ENCODE peak calls at places on chromosomes 2 and 18, in six cellular contexts. G is IMR-90, V is mesendoderm, A is H9, F is H1, W is mesenchymal stem cell. B is an unnamed sample.

GRCh38 chr18:76359909-76360308 is 135.1 kb downstream of the ZNF516 start:
- DNase-seq in F (no peak), G (no peak), A (no peak), W (no peak), V (no peak), B (no peak)

GRCh38 chr18:8253943-8254342 is 355.3 kb upstream of the RAB12 start:
- DNase-seq in A (no peak), F (no peak), V (no peak), G (no peak), W (no peak), B (no peak)

GRCh38 chr2:121363632-121364420 is 78.8 kb upstream of the TFCP2L1 start:
- DNase-seq in V (no peak), G (peak; percentile 88), A (no peak), W (no peak), F (no peak), B (no peak)

GRCh38 chr2:206164261-206164862 is 4.7 kb downstream of the EEF1B2 start:
- DNase-seq in W (peak; percentile 59), F (no peak), G (peak; percentile 41), V (peak; percentile 51), A (no peak), B (peak; percentile 61)

GRCh38 chr2:131413785-131414184 is 49.8 kb upstream of the RAB6D start:
- DNase-seq in G (no peak), V (no peak), A (no peak), W (no peak), F (no peak), B (no peak)

GRCh38 chr2:126627623-126628022 is 28.3 kb upstream of the GYPC start:
- DNase-seq in G (peak; percentile 13), V (no peak), F (no peak), A (no peak), W (peak; percentile 57), B (no peak)

GRCh38 chr18:64720781-64721464 is 572.0 kb upstream of the LINC00305 start:
- DNase-seq in A (no peak), W (no peak), V (peak; percentile 1), F (no peak), G (no peak), B (peak; percentile 49)

GRCh38 chr2:163733301-163733938 is 2.4 kb downstream of the FIGN start:
- DNase-seq in F (no peak), V (no peak), G (peak; percentile 6), A (no peak), W (peak; percentile 53), B (no peak)

GRCh38 chr2:30675758-30676157 is 131.5 kb downstream of the CAPN13 start:
- DNase-seq in W (no peak), V (no peak), G (no peak), F (no peak), A (peak; percentile 13), B (no peak)

GRCh38 chr18:61569176-61569892 is 236.1 kb downstream of the CDH20 start:
- DNase-seq in W (peak; percentile 71), F (no peak), A (no peak), V (peak; percentile 75), G (peak; percentile 80), B (no peak)

GRCh38 chr2:153360239-153360638 is 118.3 kb downstream of the RPRM start:
- DNase-seq in G (no peak), F (no peak), A (peak; percentile 29), V (peak; percentile 32), W (no peak), B (no peak)

GRCh38 chr2:219998099-219998498 is 370.7 kb downstream of the SLC4A3 start:
- DNase-seq in A (peak; percentile 52), F (no peak), V (peak; percentile 62), W (no peak), G (no peak), B (no peak)

GRCh38 chr2:192119536-192119935 is 75.2 kb downstream of the TMEFF2 start:
- DNase-seq in G (no peak), W (no peak), A (no peak), V (no peak), F (no peak), B (no peak)

GRCh38 chr18:59662008-59662701 is 35.1 kb downstream of the CCBE1 start:
- DNase-seq in W (peak; percentile 36), G (peak; percentile 72), F (no peak), A (no peak), V (no peak), B (no peak)

GRCh38 chr2:229952256-229952835 is 30.0 kb downstream of the FBXO36 start:
- DNase-seq in F (peak; percentile 13), G (no peak), A (peak; percentile 58), W (no peak), V (peak; percentile 27), B (no peak)

GRCh38 chr18:79229451-79229850 is 160.3 kb downstream of the ATP9B start:
- DNase-seq in V (no peak), A (no peak), W (no peak), G (no peak), F (no peak), B (no peak)

GRCh38 chr18:35707674-35708073 is 126.1 kb downstream of the GALNT1 start:
- DNase-seq in W (no peak), F (no peak), G (no peak), A (no peak), V (no peak), B (no peak)

GRCh38 chr18:7281579-7281978 is 50.7 kb downstream of the LRRC30 start:
- DNase-seq in V (no peak), A (no peak), F (no peak), G (no peak), W (no peak), B (no peak)

GRCh38 chr2:52127527-52127926 is 1095.6 kb upstream of the NRXN1 start:
- DNase-seq in A (no peak), F (no peak), G (no peak), W (no peak), V (no peak), B (no peak)

GRCh38 chr18:11072632-11073031 is 76.7 kb downstream of the PIEZO2 start:
- DNase-seq in V (peak; percentile 11), F (no peak), A (no peak), G (no peak), W (no peak), B (no peak)

GRCh38 chr18:2994190-2994589 is 18.8 kb downstream of the LPIN2 start:
- DNase-seq in G (no peak), V (no peak), F (no peak), A (no peak), W (no peak), B (no peak)

GRCh38 chr2:33340265-33340664 is 136.2 kb upstream of the RASGRP3 start:
- DNase-seq in W (no peak), A (no peak), G (no peak), V (no peak), F (no peak), B (no peak)

GRCh38 chr2:45962522-45962921 is 311.0 kb downstream of the PRKCE start:
- DNase-seq in V (no peak), F (no peak), A (no peak), G (peak; percentile 84), W (peak; percentile 36), B (no peak)

GRCh38 chr2:133641497-133641896 is 73.2 kb upstream of the NCKAP5 start:
- DNase-seq in W (peak; percentile 12), V (peak; percentile 88), G (peak; percentile 29), A (peak; percentile 56), F (no peak), B (no peak)

GRCh38 chr2:7338961-7339360 is 421.7 kb downstream of the RNF144A start:
- DNase-seq in V (no peak), F (no peak), A (no peak), W (no peak), G (no peak), B (no peak)

GRCh38 chr2:241514986-241515737 is 6.8 kb upstream of the STK25 start:
- DNase-seq in W (no peak), A (no peak), G (no peak), V (no peak), F (no peak), B (no peak)
- H3K23ac ChIP-seq in W (no peak overlapping the region), A (no peak overlapping the region), G (no peak overlapping the region), V (no peak overlapping the region), F (no peak overlapping the region), B (no peak overlapping the region)

DNA sequence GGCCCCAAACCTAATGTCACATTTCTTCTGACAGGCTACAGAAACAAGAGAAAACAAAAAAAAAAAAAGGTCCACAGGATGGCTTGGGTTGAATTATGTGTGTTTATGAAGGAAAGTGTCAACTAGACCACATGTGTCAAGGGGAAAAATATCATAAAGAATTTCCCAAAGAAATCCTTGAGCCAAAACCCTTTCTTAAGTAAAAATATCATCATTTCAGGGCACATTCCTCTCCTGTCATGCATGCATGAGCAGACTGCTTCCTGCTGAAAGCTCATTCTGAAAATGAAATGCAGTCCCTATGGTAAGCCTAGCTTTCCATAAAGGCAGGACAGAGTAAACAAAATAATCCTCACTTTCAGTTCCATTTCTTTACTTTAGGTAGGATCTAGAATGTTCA is 85.7 kb upstream of the RBBP8 start:
- DNase-seq in A (no peak), F (no peak), W (peak; percentile 4), V (no peak), G (peak; percentile 51), B (no peak)
- H3K4me2 ChIP-seq in A (no peak overlapping the region), F (no peak overlapping the region), W (no peak overlapping the region), V (no peak overlapping the region), G (peak overlapping the region; percentile 78), B (no peak overlapping the region)

GRCh38 chr2:158458617-158458920 is 1.8 kb downstream of the PKP4 start:
- DNase-seq in V (no peak), F (no peak), W (peak; percentile 27), A (no peak), G (peak; percentile 26), B (no peak)
- H3K27ac ChIP-seq in V (peak overlapping the region; percentile 63), F (no peak overlapping the region), W (peak overlapping the region; percentile 91), A (no peak overlapping the region), G (no peak overlapping the region), B (peak overlapping the region; percentile 97)

DNA sequence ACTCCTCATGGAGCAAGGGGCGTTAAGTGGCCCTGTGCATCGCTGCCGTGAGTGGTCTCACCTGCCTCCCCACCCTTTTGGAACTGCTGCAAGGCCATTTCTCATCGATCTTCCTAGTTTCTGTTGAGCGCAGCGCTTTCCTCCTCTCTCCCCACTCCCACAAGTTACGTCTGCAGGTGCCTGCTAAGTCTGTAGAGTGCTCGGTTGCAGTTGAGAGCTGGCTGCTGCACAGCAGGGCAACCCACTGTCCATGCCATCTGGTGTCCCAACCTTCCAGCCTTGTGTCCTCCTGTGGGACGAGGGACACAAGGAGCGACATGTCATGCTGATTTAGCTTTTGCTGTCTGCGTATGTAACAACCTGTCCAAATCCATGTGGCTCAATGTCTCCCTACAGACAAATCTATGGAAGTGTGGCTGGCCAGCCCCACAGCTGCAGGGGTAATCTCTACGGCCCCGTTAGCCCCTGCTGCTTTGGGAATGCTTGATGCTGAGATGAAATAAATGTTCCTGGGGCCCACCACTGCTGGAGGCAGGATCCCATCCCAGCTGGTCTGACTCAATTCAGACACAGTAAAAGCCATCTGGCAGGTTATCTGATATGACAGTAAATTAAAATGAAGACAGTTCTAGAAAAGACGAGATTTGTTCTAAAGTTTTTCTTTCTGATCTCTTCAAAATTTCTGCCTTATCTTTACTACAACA is 68.1 kb upstream of the TCF7L1 start:
- DNase-seq in G (no peak), A (peak; percentile 46), W (no peak), F (no peak), V (peak; percentile 74), B (no peak)
- H3K23ac ChIP-seq in G (no peak overlapping the region), A (no peak overlapping the region), W (no peak overlapping the region), F (no peak overlapping the region), V (no peak overlapping the region), B (peak overlapping the region; percentile 62)

B was measured in neuronal stem cell.